ENCODE peak calls at places on chromosomes 12 and 14, in five cellular contexts. E is keratinocyte, F is GM23248, C is SK-N-SH, P is astrocyte. Z is an unnamed sample. For H3K9me3, the result is how much of the 10 kb centered on the place peaks cover.

GRCh38 chr14:77503138-77503537 is 4.5 kb upstream of the ISM2 start:
- DNase-seq in E (no peak), C (no peak), P (no peak), F (no peak), Z (no peak)

GRCh38 chr12:52951640-52952039 is 2.7 kb downstream of the KRT18 start:
- DNase-seq in F (no peak), P (no peak), C (no peak), E (no peak), Z (no peak)

GRCh38 chr12:105922670-105923102 is 216.1 kb downstream of the NUAK1 start:
- DNase-seq in C (no peak), P (peak), F (peak), E (no peak), Z (peak)

GRCh38 chr14:68911594-68912227 is 67.4 kb downstream of the ACTN1 start:
- DNase-seq in P (peak), F (peak), C (peak), E (no peak), Z (peak)

GRCh38 chr14:57823015-57823660 is 42.8 kb downstream of the SLC35F4 start:
- DNase-seq in E (no peak), F (peak), C (no peak), P (no peak), Z (no peak)

GRCh38 chr14:57863471-57863870 is 2.4 kb downstream of the SLC35F4 start:
- DNase-seq in F (no peak), C (no peak), P (no peak), E (no peak), Z (no peak)

GRCh38 chr12:88242161-88242925 is 100.2 kb downstream of the TMTC3 start:
- DNase-seq in E (peak), P (peak), F (peak), C (no peak), Z (peak)

GRCh38 chr12:56221233-56221756 is 427 bp downstream of the RNF41 start:
- DNase-seq in E (no peak), P (peak), F (peak), C (peak), Z (peak)

GRCh38 chr14:65267856-65268255 is 144.7 kb upstream of the FUT8 start:
- DNase-seq in F (no peak), E (no peak), C (no peak), P (peak), Z (no peak)

GRCh38 chr14:71555654-71556559 is 376.3 kb upstream of the RGS6 start:
- DNase-seq in E (no peak), P (peak), C (no peak), F (peak), Z (peak)

GRCh38 chr12:43291516-43291915 is 260.5 kb downstream of the ADAMTS20 start:
- DNase-seq in C (no peak), E (no peak), P (peak), F (peak), Z (peak)

DNA sequence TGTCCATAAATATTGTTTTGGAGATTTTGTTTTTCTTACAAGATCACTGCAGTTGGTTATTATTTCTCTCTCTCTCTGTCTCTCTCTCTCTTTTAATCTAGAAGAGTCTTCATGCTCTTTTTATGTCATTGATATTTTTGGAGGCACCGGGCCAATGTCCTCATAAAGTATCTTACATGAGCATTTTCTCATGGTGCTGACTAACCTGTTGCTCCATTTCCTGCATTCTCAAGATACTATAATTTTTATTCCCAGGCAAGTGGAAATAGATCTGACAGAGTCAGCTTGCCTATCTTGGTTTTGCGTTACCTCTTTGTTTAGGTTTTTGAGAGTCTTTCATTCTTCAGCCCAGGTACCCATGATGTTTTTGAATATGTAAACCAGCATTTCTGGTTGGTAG is 938.8 kb upstream of the FBXO33 start:
- DNase-seq in P (no peak), F (no peak), C (no peak), E (no peak), Z (peak)
- H3K9me3 ChIP-seq in P (under half), F (under half), C (under half), E (under half), Z (under half)

GRCh38 chr14:101129750-101130149 is 226.2 kb upstream of the RTL1 start:
- DNase-seq in E (no peak), F (no peak), C (peak), P (no peak), Z (no peak)
- H3K4me3 ChIP-seq in E (no peak), F (no peak), C (no peak), P (no peak), Z (no peak)

DNA sequence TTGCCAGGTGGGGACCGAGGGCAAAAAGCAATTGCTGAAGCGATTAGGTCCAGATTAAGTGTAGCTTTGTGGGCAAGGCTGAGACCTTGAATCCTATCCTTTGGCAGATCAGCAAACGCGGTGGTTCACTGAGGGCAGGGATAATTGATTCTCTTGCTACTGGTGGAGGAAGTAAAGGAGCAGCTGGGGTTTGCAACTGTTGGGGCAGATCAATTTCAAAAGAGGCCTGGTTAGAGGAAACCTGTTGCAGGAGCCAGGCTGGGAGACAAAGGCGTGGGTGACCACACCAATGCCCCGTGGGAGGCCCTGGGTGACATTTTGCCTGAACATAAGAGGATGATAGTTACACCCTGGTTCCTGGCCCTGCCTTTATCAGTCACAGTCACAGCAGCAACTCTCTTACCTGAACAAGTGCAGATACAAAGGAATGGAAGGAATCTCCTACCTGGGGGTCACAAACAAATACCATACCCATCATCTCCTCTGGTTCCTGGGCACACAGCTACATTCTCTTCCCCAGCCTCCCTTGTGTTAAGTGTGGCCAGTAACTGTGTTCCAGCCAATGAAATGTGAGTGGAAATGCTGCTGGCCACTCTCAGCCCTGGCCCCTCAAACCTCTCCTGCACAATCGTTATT is 43.3 kb upstream of the RASSF3 start:
- DNase-seq in E (no peak), F (no peak), C (no peak), P (no peak), Z (no peak)
- H3K4me2 ChIP-seq in E (no peak), F (no peak), C (no peak), P (no peak), Z (no peak)

GRCh38 chr14:43001729-43002128 is 1395.1 kb downstream of the LRFN5 start:
- DNase-seq in P (no peak), E (no peak), C (no peak), F (no peak), Z (no peak)

GRCh38 chr14:43005807-43006206 is 1399.1 kb downstream of the LRFN5 start:
- DNase-seq in C (no peak), P (no peak), E (no peak), F (peak), Z (peak)

DNA sequence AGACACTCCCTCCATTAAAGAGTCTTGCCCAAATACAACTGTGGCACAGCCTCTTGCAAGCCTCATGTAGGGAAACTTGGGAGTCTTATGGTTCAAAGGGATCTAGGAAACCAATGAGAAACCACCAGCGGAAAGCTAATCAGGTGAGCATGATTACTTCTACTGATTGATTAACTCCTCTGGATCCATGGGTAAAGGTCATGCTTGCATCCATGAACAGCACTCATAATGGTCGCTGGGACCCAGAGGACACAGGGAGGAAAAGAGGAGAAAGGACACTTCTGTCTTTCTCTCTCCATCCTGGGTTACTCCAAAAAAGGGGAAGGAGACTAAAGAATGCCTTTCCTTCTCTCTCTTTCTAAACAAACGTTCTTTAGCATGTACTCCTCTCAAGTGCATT is 1397.2 kb downstream of the LRFN5 start:
- DNase-seq in E (no peak), P (peak), C (no peak), F (peak), Z (peak)
- H3K9me3 ChIP-seq in E (under half), P (under half), C (under half), F (under half), Z (under half)

GRCh38 chr12:127455347-127456265 is 811.4 kb upstream of the TMEM132C start:
- DNase-seq in F (peak), P (peak), C (peak), E (no peak), Z (no peak)
- H3K4me3 ChIP-seq in F (peak), P (peak), C (no peak), E (no peak), Z (peak)

DNA sequence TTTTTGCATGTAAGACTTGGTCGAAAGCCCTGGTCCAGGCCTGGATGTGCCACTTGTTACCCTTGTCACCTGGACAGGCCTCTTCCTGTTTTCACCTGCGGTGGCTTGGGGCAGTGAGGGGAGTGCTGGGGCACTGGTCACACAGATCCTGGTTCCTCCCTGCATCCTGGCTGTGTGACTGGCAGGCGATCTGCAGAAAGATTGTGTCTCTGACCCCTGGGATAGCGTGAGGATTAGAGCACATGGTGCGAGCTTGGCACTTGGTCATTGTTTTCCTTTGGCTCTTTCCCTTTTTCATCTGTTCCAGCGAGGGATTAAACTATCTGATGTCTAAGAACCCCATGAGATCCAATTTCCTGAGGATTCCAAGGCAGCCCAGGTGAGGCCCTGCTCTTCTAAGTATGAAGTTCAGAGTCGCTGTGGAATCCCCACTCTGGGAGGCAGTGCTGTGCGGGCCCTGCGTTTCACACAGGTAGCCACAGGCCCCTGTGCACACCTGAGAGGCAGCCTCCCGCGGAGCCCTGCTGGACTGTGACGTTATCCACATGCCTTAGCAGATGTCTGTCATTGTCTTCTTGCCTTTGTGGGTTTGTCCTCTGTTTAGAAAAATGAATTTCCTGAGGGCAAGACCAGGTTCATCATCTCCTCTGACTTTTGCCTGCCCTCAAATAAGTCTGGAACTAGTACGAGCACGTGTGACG is 288.4 kb downstream of the CACNA1C start:
- DNase-seq in E (no peak), P (no peak), C (no peak), F (no peak), Z (no peak)
- H3K4me2 ChIP-seq in E (no peak), P (peak), C (no peak), F (peak), Z (no peak)

GRCh38 chr12:118982308-118982707 is 967 bp downstream of the SRRM4 start:
- DNase-seq in C (no peak), P (no peak), E (no peak), F (no peak), Z (no peak)

GRCh38 chr12:118980407-118981014 is 830 bp upstream of the SRRM4 start:
- DNase-seq in F (no peak), E (no peak), C (peak), P (no peak), Z (no peak)

GRCh38 chr12:118983147-118983824 is 1.9 kb downstream of the SRRM4 start:
- DNase-seq in C (peak), F (no peak), E (no peak), P (no peak), Z (no peak)

GRCh38 chr12:118981285-118982201 is at the start of gene SRRM4:
- DNase-seq in P (no peak), F (peak), E (no peak), C (peak), Z (no peak)

DNA sequence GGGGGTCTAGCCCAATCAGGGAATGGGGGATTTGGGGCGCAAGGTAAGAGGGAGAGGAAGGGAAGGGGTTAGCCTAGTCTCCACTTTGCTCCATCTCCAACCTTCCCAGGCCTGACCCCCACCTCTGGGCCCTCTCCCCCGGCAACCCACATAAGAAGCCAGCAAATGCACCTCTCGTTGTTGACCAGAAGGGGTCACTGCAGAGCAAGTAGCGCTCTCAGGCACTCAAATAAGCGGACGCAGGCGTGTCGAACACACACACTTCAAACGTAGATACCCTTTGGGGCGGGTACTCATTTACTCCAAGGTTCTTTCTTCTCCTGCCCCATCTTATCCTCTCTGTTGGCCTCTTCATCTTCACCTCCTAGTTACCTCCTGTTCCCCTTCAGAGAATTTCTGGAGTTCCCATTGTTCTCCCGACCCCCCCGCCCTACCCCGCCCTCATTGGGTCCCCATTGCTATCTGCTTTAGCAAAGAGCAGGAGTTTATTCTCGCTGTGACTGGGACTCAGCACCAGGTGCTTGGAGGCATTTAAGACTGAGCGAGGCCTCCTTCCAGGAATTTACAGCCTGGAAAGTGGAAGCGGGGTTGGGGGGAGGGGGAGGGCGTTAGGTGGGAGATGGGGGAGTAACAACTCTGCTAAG is 1.5 kb upstream of the SRRM4 start:
- DNase-seq in F (peak), C (peak), E (no peak), P (peak), Z (peak)
- H3K9me3 ChIP-seq in F (under half), C (under half), E (under half), P (under half), Z (under half)

DNA sequence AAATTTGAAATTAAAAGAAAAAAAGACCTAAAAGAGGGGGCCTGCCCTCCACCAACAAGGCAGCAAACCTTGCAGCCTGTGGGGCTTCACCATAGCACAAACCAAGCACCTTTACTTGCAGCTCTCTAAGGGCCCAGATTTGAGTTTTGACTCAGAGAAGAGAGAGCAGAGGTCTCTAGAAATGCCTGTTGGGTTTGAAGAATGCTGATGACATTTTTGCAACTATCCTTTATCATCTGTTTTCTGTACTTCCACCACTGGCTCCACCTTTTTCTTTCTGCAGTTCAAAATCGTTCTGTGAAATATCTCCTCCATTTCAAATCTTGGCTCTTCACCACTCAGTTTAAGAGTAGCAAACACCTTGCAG is 83.8 kb upstream of the HMGA2 start:
- DNase-seq in C (no peak), F (peak), P (peak), E (no peak), Z (no peak)
- H3K4me3 ChIP-seq in C (peak), F (no peak), P (peak), E (peak), Z (no peak)

DNA sequence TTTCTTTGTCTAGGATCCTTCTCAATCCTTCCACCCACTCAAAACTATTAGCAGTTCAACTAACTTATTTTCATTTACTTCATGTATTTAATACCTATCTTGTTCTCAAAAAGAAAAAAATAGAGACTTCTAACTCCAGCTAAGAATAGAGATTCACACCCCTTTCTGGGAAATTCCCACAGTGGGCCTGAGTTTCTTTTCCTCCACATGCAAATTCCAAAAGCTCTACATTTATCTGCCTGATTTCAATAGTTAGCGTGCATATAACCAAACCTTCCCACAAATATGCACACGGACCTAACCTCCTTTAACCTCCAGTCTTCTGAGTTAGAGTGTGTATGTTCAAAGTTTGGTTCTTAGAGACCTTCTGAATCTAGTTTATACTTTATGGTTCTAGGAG is 62.5 kb downstream of the GRIN2B start:
- DNase-seq in E (no peak), F (no peak), P (no peak), C (no peak), Z (no peak)
- H3K4me2 ChIP-seq in E (no peak), F (no peak), P (no peak), C (no peak), Z (no peak)

GRCh38 chr14:37594916-37595808 is at the start of the genes FOXA1 and TTC6:
- DNase-seq in C (peak), E (no peak), P (no peak), F (peak), Z (no peak)

GRCh38 chr14:37592288-37593274 is 2.5 kb downstream of the FOXA1 start:
- DNase-seq in C (no peak), F (no peak), E (no peak), P (no peak), Z (no peak)

GRCh38 chr14:37595809-37596595 is 573 bp downstream of the TTC6 start:
- DNase-seq in P (no peak), C (no peak), F (peak), E (peak), Z (peak)

GRCh38 chr14:37593496-37594237 is 1.4 kb downstream of the FOXA1 start:
- DNase-seq in E (no peak), F (no peak), C (no peak), P (no peak), Z (no peak)

GRCh38 chr14:37594238-37594915 is 672 bp downstream of the FOXA1 start:
- DNase-seq in E (peak), P (peak), C (peak), F (peak), Z (peak)
- H3K9me3 ChIP-seq in E (under half), P (under half), C (under half), F (under half), Z (under half)

Z was measured in fibroblast of lung.